ENCODE peak calls at places on chromosomes 4 and X, in four cellular contexts. J, O, D and U are unnamed samples.

GRCh38 chrX:51641421-51642021 is 22.8 kb upstream of the CENPVL3 start:
- DNase-seq in J (no peak), O (no peak), D (peak; percentile 13), U (peak; percentile 81)

GRCh38 chrX:123267220-123267619 is 83.1 kb downstream of the GRIA3 start:
- DNase-seq in O (no peak), D (no peak), J (no peak), U (no peak)

GRCh38 chrX:79366556-79366887 is 612 bp downstream of the ITM2A start:
- DNase-seq in J (peak; percentile 1), O (no peak), D (no peak), U (no peak)

GRCh38 chr4:13530823-13531608 is 13.3 kb downstream of the NKX3-2 start:
- DNase-seq in O (no peak), J (no peak), D (no peak), U (no peak)

GRCh38 chr4:155569471-155569870 is 97.2 kb upstream of the GUCY1A1 start:
- DNase-seq in D (no peak), O (no peak), J (no peak), U (no peak)

GRCh38 chrX:11499076-11500044 is 166.4 kb downstream of the ARHGAP6 start:
- DNase-seq in J (no peak), O (no peak), D (no peak), U (no peak)

GRCh38 chr4:145034727-145035211 is 63.2 kb downstream of the ANAPC10 start:
- DNase-seq in D (no peak), J (no peak), O (no peak), U (peak; percentile 33)

GRCh38 chr4:184237612-184238011 is 19.9 kb upstream of the ENPP6 start:
- DNase-seq in J (no peak), D (no peak), O (no peak), U (no peak)

GRCh38 chrX:46903458-46904242 is 8.6 kb upstream of the JADE3 start:
- DNase-seq in O (peak; percentile 34), J (no peak), D (peak; percentile 91), U (peak; percentile 92)

GRCh38 chr4:128242601-128243000 is 45.0 kb downstream of the PGRMC2 start:
- DNase-seq in O (no peak), D (no peak), J (no peak), U (no peak)

DNA sequence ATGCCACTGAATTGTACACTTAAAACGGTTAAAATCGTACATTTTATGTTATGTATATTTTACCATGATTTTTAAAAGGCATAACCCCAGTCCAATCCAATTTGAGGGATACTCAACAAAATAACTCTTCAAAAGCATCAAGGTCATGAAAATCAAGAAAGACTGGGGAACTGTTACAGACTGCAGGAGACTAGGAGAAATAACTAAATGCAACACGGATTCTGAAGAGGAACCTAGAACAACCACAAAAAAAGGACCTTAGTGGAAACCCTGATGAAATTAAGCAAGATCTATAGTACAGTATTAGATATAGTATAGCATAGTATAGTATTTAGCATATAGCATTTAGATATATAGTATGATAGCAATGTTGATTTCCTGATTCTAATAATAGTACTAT is 26.8 kb downstream of the SH3KBP1 start:
- DNase-seq in O (no peak), J (no peak), D (no peak), U (no peak)
- H3K9me3 ChIP-seq in O (no peaks in the 10 kb centered on the region), J (no peaks in the 10 kb centered on the region), D (no peaks in the 10 kb centered on the region), U (no peaks in the 10 kb centered on the region)

GRCh38 chr4:141375855-141376254 is 155.2 kb downstream of the ZNF330 start:
- DNase-seq in D (peak; percentile 4), O (no peak), J (no peak), U (peak; percentile 59)
- TF ChIP-seq CTCF in D (no peak), O (no peak), J (peak; percentile 73), U (peak; percentile 16)

GRCh38 chrX:20472148-20472547 is 205.4 kb upstream of the RPS6KA3 start:
- DNase-seq in O (no peak), J (no peak), D (no peak), U (no peak)
- H3K27ac ChIP-seq in O (no peak overlapping the region), J (no peak overlapping the region), D (no peak overlapping the region), U (no peak overlapping the region)

GRCh38 chrX:427812-428725 is 41.4 kb upstream of the PPP2R3B start:
- DNase-seq in O (no peak), D (no peak), J (no peak), U (peak; percentile 59)

GRCh38 chrX:431032-431431 is 44.3 kb upstream of the PPP2R3B start:
- DNase-seq in O (no peak), J (no peak), D (no peak), U (no peak)

GRCh38 chrX:429266-429825 is 42.6 kb upstream of the PPP2R3B start:
- DNase-seq in O (no peak), D (no peak), J (no peak), U (no peak)

GRCh38 chrX:425056-425455 is 38.3 kb upstream of the PPP2R3B start:
- DNase-seq in D (no peak), O (no peak), J (no peak), U (no peak)

GRCh38 chrX:426881-427280 is 40.2 kb upstream of the PPP2R3B start:
- DNase-seq in J (no peak), D (no peak), O (no peak), U (no peak)
- H3K9me3 ChIP-seq in J (no peaks in the 10 kb centered on the region), D (no peaks in the 10 kb centered on the region), O (no peaks in the 10 kb centered on the region), U (no peaks in the 10 kb centered on the region)

GRCh38 chr4:91734682-91735081 is 569.1 kb upstream of the GRID2 start:
- DNase-seq in O (no peak), D (no peak), J (no peak), U (no peak)
- TF ChIP-seq CTCF in O (no peak), D (no peak), J (no peak), U (no peak)

GRCh38 chr4:166042510-166043055 is 169.5 kb downstream of the TLL1 start:
- DNase-seq in D (no peak), J (no peak), O (no peak), U (peak; percentile 67)

GRCh38 chr4:166043801-166044200 is 170.8 kb downstream of the TLL1 start:
- DNase-seq in J (no peak), D (no peak), O (no peak), U (no peak)

GRCh38 chr4:166049036-166049435 is 176.0 kb downstream of the TLL1 start:
- DNase-seq in D (no peak), J (no peak), O (no peak), U (no peak)

GRCh38 chr4:166045457-166045856 is 172.4 kb downstream of the TLL1 start:
- DNase-seq in J (no peak), O (no peak), D (no peak), U (no peak)

GRCh38 chr4:166044871-166045270 is 171.8 kb downstream of the TLL1 start:
- DNase-seq in O (no peak), J (no peak), D (no peak), U (no peak)
- H3K27ac ChIP-seq in O (no peak overlapping the region), J (no peak overlapping the region), D (no peak overlapping the region), U (no peak overlapping the region)

GRCh38 chr4:38842998-38843397 is 13.6 kb downstream of the TLR6 start:
- DNase-seq in O (no peak), J (no peak), D (no peak), U (no peak)
- H3K9me3 ChIP-seq in O (no peaks in the 10 kb centered on the region), J (no peaks in the 10 kb centered on the region), D (no peaks in the 10 kb centered on the region), U (no peaks in the 10 kb centered on the region)